ENCODE peak calls at places on chromosomes 12 and 14, in six cellular contexts. E, F, Z, K, M and G are unnamed samples.

GRCh38 chr14:66982247-66982646 is 207.0 kb upstream of the GARIN2 start:
- DNase-seq in E (no peak), M (no peak), F (no peak), K (no peak), Z (no peak), G (no peak)

GRCh38 chr14:46048127-46048526 is 603.5 kb downstream of the RPL10L start:
- DNase-seq in Z (peak; percentile 6), E (no peak), K (no peak), M (peak; percentile 4), F (no peak), G (no peak)

GRCh38 chr12:113061061-113061694 is 4.6 kb downstream of the DTX1 start:
- DNase-seq in K (no peak), M (no peak), E (no peak), F (no peak), Z (no peak), G (no peak)

GRCh38 chr12:27252934-27253333 is 8.8 kb downstream of the STK38L start:
- DNase-seq in E (no peak), F (no peak), Z (no peak), K (no peak), M (no peak), G (peak; percentile 33)

GRCh38 chr14:55077155-55077554 is 25.7 kb downstream of the MAPK1IP1L start:
- DNase-seq in F (no peak), M (peak; percentile 19), K (no peak), Z (no peak), E (no peak), G (peak; percentile 74)

GRCh38 chr12:106032141-106032925 is 106.4 kb downstream of the NUAK1 start:
- DNase-seq in F (no peak), E (no peak), M (no peak), K (no peak), Z (no peak), G (no peak)

GRCh38 chr12:122894173-122895121 is 1.5 kb downstream of the VPS37B start:
- DNase-seq in M (no peak), E (no peak), F (no peak), Z (no peak), K (no peak), G (peak; percentile 89)

GRCh38 chr12:85866929-85867776 is 6.9 kb upstream of the NTS start:
- DNase-seq in K (no peak), E (peak; percentile 65), M (peak; percentile 48), Z (peak; percentile 73), F (peak; percentile 13), G (peak; percentile 66)

GRCh38 chr14:54329082-54329695 is 67.6 kb upstream of the CDKN3 start:
- DNase-seq in Z (peak; percentile 20), F (no peak), E (peak; percentile 72), K (no peak), M (peak; percentile 65), G (peak; percentile 52)

GRCh38 chr12:95989504-95990123 is 6.5 kb downstream of the HAL start:
- DNase-seq in M (no peak), E (no peak), K (no peak), F (no peak), Z (no peak), G (no peak)

GRCh38 chr12:34207858-34208257 is 185.6 kb downstream of the ALG10 start:
- DNase-seq in E (no peak), M (no peak), K (no peak), Z (no peak), F (no peak), G (no peak)

GRCh38 chr14:69237584-69237983 is 22.4 kb upstream of the GALNT16 start:
- DNase-seq in Z (no peak), E (no peak), M (no peak), K (no peak), F (no peak), G (no peak)

GRCh38 chr12:93624595-93625294 is 52.3 kb downstream of the SOCS2 start:
- DNase-seq in K (no peak), M (peak; percentile 52), Z (no peak), E (no peak), F (peak; percentile 83), G (no peak)

GRCh38 chr12:88816201-88816600 is 235.9 kb upstream of the KITLG start:
- DNase-seq in E (no peak), K (no peak), Z (no peak), M (no peak), F (no peak), G (no peak)

GRCh38 chr14:44944107-44944506 is 17.6 kb downstream of the KLHL28 start:
- DNase-seq in Z (no peak), K (no peak), M (no peak), F (no peak), E (no peak), G (no peak)

GRCh38 chr12:2387051-2387834 is 334.5 kb downstream of the CACNA1C start:
- DNase-seq in F (no peak), Z (no peak), E (no peak), M (no peak), K (no peak), G (no peak)

GRCh38 chr12:64385468-64385867 is 5.1 kb downstream of the C12orf56 start:
- DNase-seq in M (no peak), E (no peak), K (no peak), F (no peak), Z (no peak), G (no peak)

GRCh38 chr14:77641534-77642341 is 25.3 kb upstream of the SPTLC2 start:
- DNase-seq in M (no peak), K (no peak), E (peak; percentile 90), Z (no peak), F (no peak), G (peak; percentile 69)

GRCh38 chr12:128761305-128761880 is 62.4 kb downstream of the SLC15A4 start:
- DNase-seq in F (no peak), K (no peak), Z (no peak), M (no peak), E (no peak), G (no peak)

GRCh38 chr12:130428116-130428515 is 90.4 kb downstream of the PIWIL1 start:
- DNase-seq in E (peak; percentile 23), K (no peak), M (no peak), F (no peak), Z (no peak), G (no peak)

GRCh38 chr12:104707794-104708558 is 250.1 kb downstream of the SLC41A2 start:
- DNase-seq in M (no peak), F (no peak), K (no peak), E (no peak), Z (no peak), G (no peak)

GRCh38 chr12:104712477-104712876 is 245.6 kb downstream of the SLC41A2 start:
- DNase-seq in M (no peak), K (no peak), Z (no peak), F (no peak), E (no peak), G (no peak)

GRCh38 chr12:104710940-104711725 is 247.0 kb downstream of the SLC41A2 start:
- DNase-seq in Z (peak; percentile 89), F (peak; percentile 34), M (no peak), K (no peak), E (no peak), G (no peak)

GRCh38 chr12:104708891-104709290 is 249.2 kb downstream of the SLC41A2 start:
- DNase-seq in K (no peak), Z (no peak), E (no peak), M (no peak), F (no peak), G (no peak)

GRCh38 chr12:104709692-104710435 is 248.2 kb downstream of the SLC41A2 start:
- DNase-seq in M (no peak), Z (no peak), F (no peak), E (no peak), K (no peak), G (no peak)
- H3K27ac ChIP-seq in M (no peak overlapping the region), Z (no peak overlapping the region), F (peak overlapping the region; percentile 11), E (no peak overlapping the region), K (no peak overlapping the region), G (no peak overlapping the region)

GRCh38 chr12:30909088-30909688 is 17.4 kb upstream of the TSPAN11 start:
- DNase-seq in F (no peak), M (no peak), Z (peak; percentile 96), K (no peak), E (no peak), G (no peak)
- H3K27ac ChIP-seq in F (peak overlapping the region; percentile 31), M (no peak overlapping the region), Z (peak overlapping the region; percentile 100), K (no peak overlapping the region), E (no peak overlapping the region), G (peak overlapping the region; percentile 41)

DNA sequence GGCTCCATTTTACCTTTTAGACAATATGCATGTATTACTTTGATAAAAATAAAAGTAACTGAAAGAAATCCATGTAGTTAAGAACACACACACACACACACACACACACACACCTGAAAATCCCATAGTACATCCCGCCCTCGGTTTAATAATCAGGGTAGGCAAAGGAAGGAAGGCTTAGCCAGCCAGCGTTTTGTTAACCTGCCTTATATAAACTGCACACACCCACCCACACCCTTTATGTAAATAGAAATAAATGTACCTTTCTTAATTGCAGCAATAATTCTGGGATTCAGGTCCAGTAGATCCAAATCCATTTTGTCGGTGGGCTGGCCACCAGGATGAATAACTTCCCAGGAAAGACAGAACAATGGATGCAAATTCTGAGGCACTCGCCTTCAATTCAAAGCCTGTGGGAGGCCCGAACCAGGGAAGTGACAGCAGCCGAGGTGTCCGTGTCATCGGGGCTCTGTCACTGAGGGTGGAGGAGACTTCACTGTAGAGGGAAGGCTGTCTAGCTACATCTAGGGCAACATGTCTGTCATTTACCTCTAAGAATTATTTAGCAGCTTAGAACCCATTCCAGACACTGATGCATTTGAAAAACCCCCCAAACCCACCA is 4.4 kb downstream of the XRCC3 start:
- DNase-seq in F (no peak), K (no peak), E (no peak), Z (no peak), M (no peak), G (peak; percentile 74)
- H3K27ac ChIP-seq in F (no peak overlapping the region), K (no peak overlapping the region), E (no peak overlapping the region), Z (peak overlapping the region; percentile 49), M (no peak overlapping the region), G (no peak overlapping the region)

DNA sequence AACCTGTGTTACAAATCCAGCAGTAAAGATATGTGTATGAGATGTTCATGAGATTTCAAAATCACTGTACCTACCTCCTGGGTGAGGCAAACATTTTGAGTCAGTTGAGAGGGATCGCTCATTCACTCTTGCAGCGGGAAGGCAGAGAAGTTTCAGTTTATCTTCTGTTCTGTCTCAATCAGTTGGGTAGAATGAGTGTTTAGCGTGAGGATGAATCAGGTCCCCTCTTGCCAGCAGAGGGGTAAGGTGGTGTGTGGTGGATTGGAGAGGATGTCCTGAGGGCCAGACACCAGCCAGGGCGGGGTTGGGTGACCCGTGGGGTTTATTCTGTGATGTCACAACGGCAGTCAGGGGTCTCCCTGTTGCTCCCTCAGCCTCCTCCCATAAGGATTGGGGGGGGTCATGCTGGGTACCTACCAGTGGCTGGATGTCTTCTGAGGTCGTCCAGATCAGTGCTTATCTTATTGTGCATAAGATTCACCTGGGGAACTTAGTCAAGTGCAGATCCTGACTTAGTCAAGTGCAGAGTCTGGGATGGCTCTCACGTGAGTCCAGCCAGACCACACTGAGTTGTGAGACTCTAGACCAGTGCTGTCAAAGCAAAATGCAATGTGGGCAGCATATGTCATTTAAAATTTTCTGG is at the start of gene GSG1:
- DNase-seq in Z (no peak), K (no peak), F (no peak), E (no peak), M (no peak), G (no peak)
- H3K27ac ChIP-seq in Z (peak within 1 kb of the TSS; percentile 86), K (peak within 1 kb of the TSS; percentile 94), F (peak within 1 kb of the TSS; percentile 52), E (no peak within 1 kb of the TSS), M (no peak within 1 kb of the TSS), G (peak within 1 kb of the TSS; percentile 12)

DNA sequence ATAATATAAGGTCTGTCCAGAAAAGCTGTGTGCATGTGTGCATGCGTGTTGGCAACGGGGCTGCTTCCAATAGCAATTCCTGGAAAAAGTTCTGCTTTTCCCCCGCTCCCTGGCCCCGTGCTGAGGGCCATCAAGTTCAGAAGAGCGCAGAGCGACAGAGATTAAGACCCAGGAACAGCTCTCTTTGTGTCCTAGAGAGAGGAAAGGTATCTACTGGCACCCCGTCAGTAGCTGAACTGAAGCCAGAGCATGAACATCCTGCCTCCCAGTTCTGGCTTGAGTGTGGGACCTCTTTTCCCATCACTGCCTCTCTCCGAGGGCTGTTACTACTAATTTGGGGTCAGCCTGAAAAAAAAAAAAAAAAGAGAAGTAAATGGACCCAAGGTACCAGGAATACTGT is 15.5 kb downstream of the HDAC7 start:
- DNase-seq in E (no peak), M (no peak), Z (no peak), F (no peak), K (no peak), G (no peak)
- H3K27ac ChIP-seq in E (no peak overlapping the region), M (no peak overlapping the region), Z (no peak overlapping the region), F (no peak overlapping the region), K (no peak overlapping the region), G (no peak overlapping the region)